ENCODE peak calls at places on chromosomes 7 and 10, in five cellular contexts. K, B, H, C and Z are unnamed samples.
A peak's percentile ranks its signal among the peaks of the same experiment; 100 is the strongest.

GRCh38 chr10:85679696-85680095 is 686.9 kb downstream of the GRID1 start:
- DNase-seq in B (no peak), C (no peak), H (no peak), K (no peak), Z (no peak)

GRCh38 chr10:79287973-79288715 is 59.1 kb upstream of the PPIF start:
- DNase-seq in C (no peak), H (no peak), B (no peak), K (no peak), Z (no peak)

GRCh38 chr10:77350711-77351119 is 286.9 kb downstream of the KCNMA1 start:
- DNase-seq in H (peak; percentile 72), C (no peak), K (peak; percentile 100), B (no peak), Z (peak; percentile 99)

GRCh38 chr10:96319754-96320514 is 15.7 kb downstream of the DNTT start:
- DNase-seq in C (no peak), H (no peak), B (no peak), K (no peak), Z (no peak)

GRCh38 chr7:84191261-84191660 is 3.3 kb downstream of the SEMA3A start:
- DNase-seq in C (no peak), H (no peak), B (no peak), K (peak; percentile 43), Z (no peak)

GRCh38 chr7:44185729-44186128 is 3.5 kb downstream of the GCK start:
- DNase-seq in B (no peak), K (no peak), C (no peak), H (no peak), Z (no peak)

GRCh38 chr10:484441-484924 is 205.0 kb downstream of the DIP2C start:
- DNase-seq in B (no peak), K (peak; percentile 16), C (no peak), H (no peak), Z (peak; percentile 57)

GRCh38 chr10:50794490-50794889 is 54.8 kb downstream of the ASAH2B start:
- DNase-seq in K (no peak), C (no peak), B (no peak), H (no peak), Z (no peak)

GRCh38 chr10:929965-930364 is 1.5 kb downstream of the LARP4B start:
- DNase-seq in K (no peak), C (no peak), H (no peak), B (no peak), Z (peak; percentile 14)

GRCh38 chr7:137625197-137625596 is 221.6 kb downstream of the DGKI start:
- DNase-seq in H (no peak), B (no peak), C (no peak), K (peak; percentile 10), Z (peak; percentile 41)

GRCh38 chr7:42227931-42228591 is 8.9 kb downstream of the GLI3 start:
- DNase-seq in C (no peak), H (peak; percentile 51), K (peak; percentile 46), B (no peak), Z (peak; percentile 72)

GRCh38 chr7:85074992-85075391 is 111.9 kb downstream of the SEMA3D start:
- DNase-seq in H (no peak), K (peak; percentile 59), B (no peak), C (no peak), Z (no peak)

GRCh38 chr10:15122477-15123030 is 25.4 kb downstream of the RPP38 start:
- DNase-seq in H (no peak), K (no peak), B (no peak), C (no peak), Z (peak; percentile 36)

GRCh38 chr7:157250605-157251228 is 86.1 kb upstream of the DNAJB6 start:
- DNase-seq in H (peak; percentile 86), C (peak; percentile 51), B (peak; percentile 31), K (peak; percentile 66), Z (peak; percentile 78)

GRCh38 chr10:62040896-62041295 is 139.4 kb downstream of the ARID5B start:
- DNase-seq in H (no peak), C (no peak), K (no peak), B (no peak), Z (no peak)

GRCh38 chr10:62038609-62039190 is 137.2 kb downstream of the ARID5B start:
- DNase-seq in C (peak; percentile 54), K (peak; percentile 78), B (no peak), H (peak; percentile 77), Z (peak; percentile 79)

GRCh38 chr10:62036186-62037081 is 134.9 kb downstream of the ARID5B start:
- DNase-seq in B (no peak), C (no peak), K (no peak), H (no peak), Z (peak; percentile 37)

GRCh38 chr10:62037890-62038608 is 136.6 kb downstream of the ARID5B start:
- DNase-seq in H (no peak), B (no peak), K (no peak), C (no peak), Z (no peak)

DNA sequence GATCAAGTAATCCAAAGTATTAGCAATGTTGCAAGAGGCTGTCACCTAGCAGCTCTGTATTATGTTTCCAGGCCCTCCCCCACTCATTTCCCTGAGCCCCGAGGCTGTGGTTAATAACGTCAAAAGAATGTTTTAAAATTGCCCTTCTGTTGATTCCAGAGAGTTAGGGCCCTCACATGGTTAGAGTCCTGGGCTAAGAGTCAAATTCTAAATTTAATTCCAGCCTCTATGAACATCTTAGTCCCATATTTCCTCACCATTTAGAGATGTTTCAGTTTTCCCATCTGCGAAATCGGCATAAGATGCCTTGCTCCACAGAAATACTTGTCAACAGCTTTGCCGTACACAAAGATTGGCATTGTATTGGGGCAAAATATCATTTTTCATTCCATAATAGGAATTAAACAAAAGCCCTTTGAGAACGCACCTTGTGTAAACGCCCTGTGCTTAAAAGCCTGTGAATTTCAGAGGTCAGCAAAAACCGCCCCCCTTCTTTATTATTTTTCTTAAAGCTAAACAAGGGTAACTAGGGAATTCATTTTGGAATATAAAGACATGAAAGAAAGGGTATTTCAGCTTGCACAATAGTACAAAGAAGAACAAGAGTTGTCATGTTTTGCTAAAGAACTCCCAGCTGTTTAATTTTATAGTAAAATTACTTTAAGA is 135.8 kb downstream of the ARID5B start:
- DNase-seq in H (peak; percentile 62), K (peak; percentile 72), B (no peak), C (no peak), Z (peak; percentile 77)
- H3K4me3 ChIP-seq in H (no peak overlapping the region), K (no peak overlapping the region), B (no peak overlapping the region), C (no peak overlapping the region), Z (no peak overlapping the region)

DNA sequence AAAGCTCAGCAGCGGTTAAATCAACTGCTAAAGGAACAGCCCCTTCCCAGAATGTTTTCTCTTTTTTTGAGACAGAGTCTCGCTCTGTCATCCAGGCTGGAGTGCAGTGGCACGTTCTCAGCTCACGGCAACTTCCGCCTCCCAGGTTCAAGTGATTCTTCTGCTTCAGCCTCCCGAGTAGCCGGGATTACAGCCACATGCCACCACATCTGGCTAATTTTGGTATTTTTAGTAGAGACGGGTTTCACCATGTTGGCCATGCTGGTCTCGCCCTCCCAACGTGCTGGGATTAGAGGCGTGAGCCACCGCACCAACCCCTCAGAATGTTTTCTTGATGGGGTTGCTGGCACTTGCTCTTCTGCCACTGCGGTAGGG is 59.8 kb upstream of the IL6 start:
- DNase-seq in C (no peak), K (no peak), H (no peak), B (no peak), Z (no peak)
- H2AK5ac ChIP-seq in C (no peak overlapping the region), K (peak overlapping the region; percentile 94), H (no peak overlapping the region), B (peak overlapping the region; percentile 7), Z (no peak overlapping the region)

DNA sequence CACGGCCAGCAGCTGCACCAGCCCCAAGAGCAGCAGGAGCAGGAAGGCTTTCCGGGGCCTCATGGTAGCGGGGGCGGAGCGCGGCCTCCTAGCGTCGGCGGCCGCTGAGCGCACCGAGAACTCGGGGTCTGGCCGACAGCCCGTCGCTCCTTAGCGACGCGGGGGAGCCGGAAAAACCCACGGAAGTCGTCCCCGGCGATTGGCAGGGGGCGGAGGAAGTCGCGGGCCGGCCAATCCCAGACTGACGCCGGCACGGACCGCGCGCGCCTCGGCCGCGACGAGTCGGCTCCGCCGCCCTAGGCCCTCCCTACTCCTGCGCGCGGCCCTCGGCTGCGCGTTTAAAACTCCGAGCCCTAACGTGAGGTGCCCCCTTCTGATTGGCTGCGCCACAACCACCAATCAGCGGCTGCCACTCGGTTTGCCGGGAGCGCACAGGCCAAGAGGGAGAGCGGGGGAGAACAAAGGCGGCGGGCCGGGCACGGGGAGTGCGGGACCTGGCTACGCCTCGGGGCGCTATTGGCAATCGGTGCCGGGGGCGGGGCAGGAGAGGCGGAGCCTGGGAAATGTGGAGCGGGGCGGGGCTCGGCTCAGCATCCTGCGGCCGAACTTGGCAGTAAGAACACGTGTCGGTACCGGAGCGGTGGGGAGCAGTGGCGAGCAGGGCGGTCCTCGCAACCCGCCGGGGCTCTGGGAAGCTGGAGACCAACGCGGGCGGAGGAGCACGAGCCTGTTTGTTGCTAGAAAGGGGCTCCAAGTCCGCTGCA is at the start of gene PDIA4:
- DNase-seq in C (peak; percentile 99), H (peak; percentile 100), K (peak; percentile 99), B (peak; percentile 98), Z (peak; percentile 100)
- H2BK5ac ChIP-seq in C (peak within 1 kb of the TSS; percentile 66), H (peak within 1 kb of the TSS; percentile 41), K (peak within 1 kb of the TSS; percentile 53), B (peak within 1 kb of the TSS; percentile 66), Z (peak within 1 kb of the TSS; percentile 74)

DNA sequence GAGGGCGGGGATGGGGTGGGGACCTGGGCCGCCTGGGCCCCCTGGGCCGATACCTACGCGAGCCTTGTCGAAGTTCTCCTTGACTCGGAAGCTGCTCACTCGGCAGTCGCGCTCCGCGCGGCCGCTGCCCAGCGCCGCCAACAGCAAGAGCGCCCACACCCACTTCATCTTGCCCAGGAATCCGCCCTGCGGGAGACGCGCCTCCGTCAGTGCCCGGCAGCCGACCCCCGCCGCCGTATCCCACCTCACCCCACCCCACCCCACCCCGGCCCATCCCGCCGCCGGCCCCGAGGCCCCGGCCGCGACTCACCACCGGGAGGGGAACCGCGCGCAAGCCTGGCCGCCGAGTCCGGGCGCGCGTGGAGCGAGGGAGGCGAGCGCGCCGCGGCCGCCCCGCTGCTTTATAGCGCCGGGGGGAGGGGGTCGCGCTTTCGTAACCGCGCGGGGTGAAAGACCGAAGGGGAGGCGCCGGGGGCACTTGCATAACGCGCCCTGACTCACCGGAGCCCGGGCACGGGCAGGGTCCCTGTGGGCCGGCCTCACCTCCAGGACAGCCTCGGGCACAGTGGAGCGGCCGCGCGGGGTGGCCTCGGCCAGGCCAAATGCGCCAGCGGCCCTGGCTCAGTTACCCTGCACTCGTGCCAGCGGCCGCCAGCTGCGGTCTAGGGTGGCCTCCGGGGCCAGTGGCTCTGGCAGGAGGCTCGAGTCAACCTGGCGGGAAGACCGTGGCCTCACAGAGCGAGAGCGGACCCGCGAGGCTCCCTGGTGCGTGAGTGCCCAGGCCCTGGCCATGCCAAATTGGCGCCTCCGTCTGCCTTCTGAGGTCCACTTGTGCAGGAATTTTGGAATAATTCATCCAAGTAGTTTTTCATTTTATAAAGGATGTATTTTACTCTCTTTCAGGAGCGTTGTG is at the start of gene RBP4:
- DNase-seq in C (no peak), K (peak; percentile 32), H (peak; percentile 18), B (no peak), Z (peak; percentile 37)
- H3K4me3 ChIP-seq in C (peak within 1 kb of the TSS; percentile 12), K (no peak within 1 kb of the TSS), H (peak within 1 kb of the TSS; percentile 24), B (peak within 1 kb of the TSS; percentile 35), Z (peak within 1 kb of the TSS; percentile 63)

GRCh38 chr10:23095966-23096813 is 811 bp downstream of the MSRB2 start:
- DNase-seq in C (peak; percentile 24), H (peak; percentile 55), B (no peak), K (peak; percentile 58), Z (peak; percentile 69)
- H2AK5ac ChIP-seq in C (no peak overlapping the region), H (no peak overlapping the region), B (no peak overlapping the region), K (peak overlapping the region; percentile 49), Z (no peak overlapping the region)